ENCODE peak calls at places on chromosome 9, in ten cellular contexts. X is tibial artery, P is choroid plexus epithelial cell, O is dorsolateral prefrontal cortex, H is left ventricle myocardium inferior, G is HL-60, D is astrocyte of the spinal cord, I is GM12878, U is AG04450, S is hepatocyte. K is an unnamed sample.

GRCh38 chr9:114115645-114116044 is 16.6 kb upstream of the KIF12 start:
- DNase-seq in X (no peak), P (no peak), D (no peak), G (no peak), U (no peak), O (no peak), S (no peak), I (no peak), H (no peak), K (no peak)

GRCh38 chr9:18473551-18474279 is at the start of gene ADAMTSL1:
- DNase-seq in O (peak), X (no peak), D (peak), S (peak), P (peak), U (no peak), I (no peak), G (no peak), H (peak), K (no peak)

GRCh38 chr9:19457694-19458009 is 48.8 kb downstream of the ACER2 start:
- DNase-seq in X (no peak), H (no peak), I (no peak), P (no peak), O (no peak), G (no peak), D (no peak), U (no peak), S (no peak), K (no peak)

GRCh38 chr9:93910196-93910595 is 45.0 kb downstream of the BARX1 start:
- DNase-seq in D (no peak), G (no peak), O (no peak), P (no peak), H (no peak), I (no peak), U (no peak), X (no peak), S (no peak), K (no peak)

GRCh38 chr9:28563612-28564011 is 990.3 kb upstream of the C9orf72 start:
- DNase-seq in X (no peak), O (no peak), D (no peak), U (no peak), H (no peak), P (no peak), G (no peak), S (no peak), I (no peak), K (no peak)

GRCh38 chr9:112913326-112913725 is 22.6 kb upstream of the SLC46A2 start:
- DNase-seq in S (no peak), I (no peak), H (no peak), X (no peak), P (no peak), U (no peak), O (no peak), G (no peak), D (no peak), K (no peak)

GRCh38 chr9:127541865-127542264 is 70.2 kb upstream of the STXBP1 start:
- DNase-seq in D (no peak), X (peak), O (no peak), S (no peak), G (no peak), H (peak), U (no peak), I (no peak), P (no peak), K (no peak)

GRCh38 chr9:72807765-72808445 is 144.9 kb downstream of the ALDH1A1 start:
- DNase-seq in O (no peak), P (peak), I (no peak), U (no peak), X (no peak), G (no peak), S (no peak), H (no peak), D (no peak), K (no peak)

GRCh38 chr9:28926311-28926710 is 1353.0 kb upstream of the C9orf72 start:
- DNase-seq in P (no peak), O (no peak), H (no peak), S (no peak), U (no peak), D (no peak), G (no peak), X (no peak), I (no peak), K (no peak)

GRCh38 chr9:34381323-34381722 is 4.6 kb upstream of the MYORG start:
- DNase-seq in D (no peak), O (no peak), I (no peak), S (peak), H (no peak), P (no peak), U (no peak), G (no peak), X (no peak), K (no peak)

GRCh38 chr9:128999581-129000206 is 28.4 kb downstream of the SH3GLB2 start:
- DNase-seq in X (no peak), H (no peak), P (no peak), I (no peak), G (peak), U (no peak), D (no peak), O (no peak), S (no peak), K (no peak)

GRCh38 chr9:107810493-107810931 is 320.9 kb upstream of the KLF4 start:
- DNase-seq in S (no peak), P (no peak), D (no peak), X (no peak), I (no peak), G (no peak), U (no peak), O (no peak), H (no peak), K (no peak)

GRCh38 chr9:129509508-129509907 is 111.4 kb downstream of the C9orf50 start:
- DNase-seq in X (no peak), I (no peak), O (no peak), D (peak), G (no peak), S (no peak), P (peak), U (peak), H (no peak), K (no peak)

GRCh38 chr9:135340143-135340655 is 139.4 kb upstream of the PPP1R26 start:
- DNase-seq in O (peak), S (no peak), X (no peak), H (no peak), U (no peak), D (no peak), G (no peak), P (no peak), I (no peak), K (no peak)

GRCh38 chr9:133972041-133972970 is 19.8 kb downstream of the VAV2 start:
- DNase-seq in O (no peak), D (no peak), G (no peak), X (no peak), U (no peak), S (peak), H (no peak), I (no peak), P (no peak), K (no peak)

GRCh38 chr9:126788046-126788445 is 16.8 kb upstream of the ZBTB43 start:
- DNase-seq in H (no peak), I (no peak), S (no peak), X (no peak), O (no peak), U (no peak), G (no peak), D (no peak), P (peak), K (no peak)

GRCh38 chr9:114449236-114449635 is 56.0 kb downstream of the WHRN start:
- DNase-seq in U (no peak), P (no peak), D (no peak), S (no peak), G (no peak), X (no peak), O (no peak), H (no peak), I (no peak), K (no peak)

GRCh38 chr9:85630676-85631075 is 111.1 kb downstream of the AGTPBP1 start:
- DNase-seq in D (no peak), I (no peak), O (no peak), U (no peak), H (no peak), X (no peak), P (no peak), S (no peak), G (no peak), K (no peak)

GRCh38 chr9:105296889-105297288 is 52.4 kb downstream of the SLC44A1 start:
- DNase-seq in X (no peak), D (peak), P (peak), G (no peak), H (no peak), I (no peak), U (peak), S (peak), O (no peak), K (no peak)

GRCh38 chr9:137422668-137423000 is 328 bp downstream of the EXD3 start:
- DNase-seq in X (no peak), P (no peak), D (no peak), H (peak), O (no peak), G (peak), I (no peak), U (no peak), S (peak), K (no peak)

GRCh38 chr9:131984564-131984963 is 95.1 kb downstream of the MED27 start:
- DNase-seq in P (peak), G (no peak), U (no peak), O (no peak), D (no peak), H (no peak), X (no peak), I (no peak), S (no peak), K (no peak)

GRCh38 chr9:106653111-106653697 is 209.8 kb upstream of the ZNF462 start:
- DNase-seq in X (peak), O (no peak), G (no peak), D (no peak), I (no peak), H (no peak), S (no peak), P (no peak), U (no peak), K (no peak)

GRCh38 chr9:86349271-86349670 is 4.9 kb downstream of the TUT7 start:
- DNase-seq in P (peak), D (no peak), O (no peak), S (no peak), U (no peak), I (no peak), G (no peak), H (no peak), X (no peak), K (no peak)

GRCh38 chr9:18459958-18460584 is 13.9 kb upstream of the ADAMTSL1 start:
- DNase-seq in O (no peak), S (no peak), H (no peak), I (no peak), G (no peak), X (no peak), U (no peak), P (peak), D (peak), K (no peak)

GRCh38 chr9:120926397-120926928 is at the start of gene TRAF1:
- DNase-seq in D (no peak), S (no peak), P (no peak), G (peak), U (no peak), O (no peak), X (no peak), H (no peak), I (no peak), K (no peak)

GRCh38 chr9:124045076-124045829 is 33.7 kb downstream of the LHX2 start:
- DNase-seq in O (no peak), P (peak), D (peak), I (no peak), H (peak), U (no peak), G (peak), X (peak), S (peak), K (no peak)

GRCh38 chr9:123377211-123377971 is 21.4 kb downstream of the CRB2 start:
- DNase-seq in D (no peak), S (no peak), I (no peak), P (no peak), H (no peak), O (no peak), U (no peak), X (no peak), G (no peak), K (no peak)

GRCh38 chr9:4548796-4549725 is 58.8 kb downstream of the SLC1A1 start:
- DNase-seq in O (no peak), H (peak), U (no peak), G (no peak), I (no peak), S (peak), X (no peak), P (no peak), D (no peak), K (no peak)

GRCh38 chr9:20623748-20624124 is 1.4 kb upstream of the MLLT3 start:
- DNase-seq in U (no peak), P (peak), X (no peak), S (no peak), G (no peak), I (no peak), O (no peak), D (no peak), H (no peak), K (no peak)

GRCh38 chr9:115884846-115885245 is 268.7 kb upstream of the PAPPA start:
- DNase-seq in G (no peak), U (no peak), X (no peak), I (no peak), P (no peak), D (peak), H (no peak), O (no peak), S (no peak), K (no peak)

GRCh38 chr9:98864257-98865180 is 57.0 kb downstream of the GALNT12 start:
- DNase-seq in S (peak), I (no peak), X (peak), U (no peak), O (no peak), H (peak), D (no peak), P (peak), G (no peak), K (no peak)

GRCh38 chr9:98862936-98863335 is 55.5 kb downstream of the GALNT12 start:
- DNase-seq in O (no peak), P (no peak), G (no peak), H (no peak), I (no peak), U (no peak), X (no peak), D (no peak), S (no peak), K (no peak)

GRCh38 chr9:98859941-98860340 is 52.5 kb downstream of the GALNT12 start:
- DNase-seq in O (no peak), G (no peak), X (no peak), I (no peak), S (no peak), U (no peak), P (no peak), D (no peak), H (no peak), K (no peak)

GRCh38 chr9:98861881-98862501 is 54.5 kb downstream of the GALNT12 start:
- DNase-seq in P (peak), H (no peak), O (no peak), G (peak), I (no peak), S (peak), X (peak), D (peak), U (peak), K (no peak)

DNA sequence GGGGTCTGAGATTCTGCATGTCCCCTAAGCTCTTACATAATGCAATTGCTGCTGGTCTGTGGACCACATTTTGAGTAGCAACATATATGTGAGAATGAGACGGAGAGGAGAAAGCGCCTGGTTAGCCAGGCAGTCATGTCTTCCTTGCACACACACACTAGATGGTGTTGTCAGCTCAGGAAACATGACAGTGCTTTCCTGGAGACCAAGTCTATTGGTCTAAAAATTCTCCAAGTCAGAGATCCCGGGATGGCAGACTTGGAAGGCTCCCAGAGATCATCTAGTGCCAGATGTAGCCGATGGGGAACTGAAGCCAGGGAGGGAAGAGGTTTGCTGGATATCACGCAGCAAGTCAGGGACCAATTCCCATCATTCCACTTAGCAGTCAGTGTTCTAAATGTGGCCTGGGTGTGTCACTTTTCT is 53.4 kb downstream of the GALNT12 start:
- DNase-seq in X (peak), D (peak), O (peak), S (peak), I (no peak), G (peak), H (peak), U (peak), P (peak), K (no peak)
- TF ChIP-seq CTCF in X (peak), D (peak), O (peak), S (peak), I (no peak), G (no peak), H (peak), U (peak), P (peak), K (no peak)

GRCh38 chr9:562330-562729 is 279.2 kb upstream of the DMRT1 start:
- DNase-seq in P (no peak), U (no peak), X (no peak), O (no peak), S (no peak), D (no peak), G (no peak), I (no peak), H (no peak), K (no peak)

GRCh38 chr9:563200-563599 is 278.3 kb upstream of the DMRT1 start:
- DNase-seq in U (no peak), D (no peak), X (no peak), H (no peak), S (no peak), P (no peak), G (no peak), I (no peak), O (no peak), K (no peak)

GRCh38 chr9:567746-568305 is 273.7 kb upstream of the DMRT1 start:
- DNase-seq in H (no peak), P (no peak), I (no peak), X (no peak), G (no peak), S (no peak), U (no peak), O (no peak), D (no peak), K (no peak)

GRCh38 chr9:567128-567745 is 274.3 kb upstream of the DMRT1 start:
- DNase-seq in U (no peak), P (no peak), D (no peak), G (no peak), X (no peak), I (peak), S (no peak), H (no peak), O (no peak), K (peak)

GRCh38 chr9:565528-565927 is 276.0 kb upstream of the DMRT1 start:
- DNase-seq in U (no peak), P (no peak), O (no peak), G (no peak), H (no peak), I (no peak), D (no peak), X (no peak), S (no peak), K (no peak)
- H3K4me3 ChIP-seq in U (no peak), P (no peak), O (no peak), G (no peak), H (no peak), I (no peak), D (no peak), X (no peak), S (no peak), K (no peak)

GRCh38 chr9:2691626-2692025 is 25.7 kb upstream of the KCNV2 start:
- DNase-seq in S (no peak), I (no peak), P (no peak), D (peak), U (no peak), H (no peak), X (no peak), O (no peak), G (no peak), K (no peak)
- TF ChIP-seq CTCF in S (no peak), I (no peak), P (no peak), D (no peak), U (no peak), H (no peak), X (no peak), O (no peak), G (no peak), K (no peak)

GRCh38 chr9:37923121-37923795 is 19.3 kb upstream of the SLC25A51 start:
- DNase-seq in I (no peak), X (no peak), S (no peak), G (no peak), D (no peak), H (no peak), P (no peak), O (no peak), U (no peak), K (no peak)

GRCh38 chr9:37925006-37925405 is 21.1 kb upstream of the SLC25A51 start:
- DNase-seq in U (no peak), X (no peak), I (no peak), S (no peak), D (no peak), G (no peak), P (no peak), O (no peak), H (no peak), K (no peak)

GRCh38 chr9:37924538-37924937 is 20.6 kb upstream of the SLC25A51 start:
- DNase-seq in D (no peak), O (no peak), H (no peak), P (no peak), I (no peak), X (no peak), S (no peak), G (no peak), U (no peak), K (no peak)

GRCh38 chr9:37922391-37923120 is 18.6 kb upstream of the SLC25A51 start:
- DNase-seq in G (no peak), I (no peak), X (peak), S (no peak), P (no peak), O (no peak), H (peak), U (no peak), D (no peak), K (no peak)

GRCh38 chr9:37923796-37924430 is 20.0 kb upstream of the SLC25A51 start:
- DNase-seq in U (no peak), O (no peak), D (no peak), S (no peak), G (no peak), I (no peak), P (no peak), H (no peak), X (no peak), K (no peak)
- H3K4me3 ChIP-seq in U (no peak), O (no peak), D (no peak), S (no peak), G (no peak), I (no peak), P (no peak), H (no peak), X (no peak), K (no peak)

GRCh38 chr9:96854073-96854876 is at the start of gene ZNF782:
- DNase-seq in I (peak), U (peak), X (peak), D (peak), P (peak), O (peak), G (peak), H (peak), S (peak), K (peak)
- TF ChIP-seq CTCF in I (no peak), U (no peak), X (no peak), D (no peak), P (no peak), O (peak), G (no peak), H (no peak), S (no peak), K (no peak)

GRCh38 chr9:91948061-91948422 is 2.0 kb downstream of the ROR2 start:
- DNase-seq in G (no peak), H (no peak), P (peak), S (peak), I (no peak), D (no peak), U (no peak), O (no peak), X (no peak), K (no peak)

GRCh38 chr9:91946825-91947224 is 3.2 kb downstream of the ROR2 start:
- DNase-seq in D (no peak), O (no peak), H (no peak), S (no peak), U (no peak), I (no peak), G (no peak), X (no peak), P (peak), K (no peak)

GRCh38 chr9:91949293-91949945 is 609 bp downstream of the ROR2 start:
- DNase-seq in I (no peak), X (no peak), S (peak), P (peak), H (no peak), O (no peak), U (no peak), G (no peak), D (no peak), K (no peak)

GRCh38 chr9:91949946-91950664 is at the start of gene ROR2:
- DNase-seq in S (peak), U (no peak), O (no peak), G (peak), X (no peak), I (no peak), D (peak), H (peak), P (peak), K (no peak)

GRCh38 chr9:91948423-91949292 is 1.4 kb downstream of the ROR2 start:
- DNase-seq in I (no peak), G (peak), O (no peak), H (peak), U (no peak), D (no peak), P (peak), S (peak), X (no peak), K (no peak)
- H3K4me3 ChIP-seq in I (no peak), G (peak), O (peak), H (peak), U (peak), D (peak), P (peak), S (peak), X (peak), K (no peak)

DNA sequence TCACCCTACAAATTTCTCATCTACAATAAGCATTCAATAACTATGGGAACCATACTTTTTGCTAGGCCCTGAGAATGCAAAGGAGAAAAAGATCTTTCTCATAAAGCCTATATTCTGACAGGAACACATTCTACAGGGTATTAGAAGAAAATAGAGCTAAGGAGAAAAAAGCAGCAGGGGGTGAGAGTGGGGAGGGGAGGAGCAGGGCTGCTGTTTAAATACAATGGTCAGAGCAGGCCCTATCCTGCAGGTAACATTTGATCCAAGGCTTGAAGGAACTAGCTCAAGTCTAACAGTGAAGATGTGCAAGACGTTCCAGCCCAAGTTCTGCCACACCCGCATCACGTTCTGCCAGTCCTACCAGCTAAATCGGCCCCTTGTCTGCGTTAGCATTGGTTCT is 89.7 kb downstream of the ELAVL2 start:
- DNase-seq in D (no peak), I (no peak), S (no peak), G (no peak), P (no peak), U (no peak), X (no peak), H (no peak), O (no peak), K (no peak)
- TF ChIP-seq CTCF in D (no peak), I (no peak), S (no peak), G (no peak), P (no peak), U (no peak), X (no peak), H (no peak), O (no peak), K (no peak)